ENCODE peak calls at places on chromosomes 1 and 21, in four cellular contexts. A is K562, F is SK-N-SH, C is HepG2. D is an unnamed sample.
A peak's percentile ranks its signal among the peaks of the same experiment; 100 is the strongest.

GRCh38 chr1:190102757-190103326 is 374.8 kb downstream of the BRINP3 start:
- DNase-seq in A (no peak), F (no peak), C (peak; percentile 5), D (no peak)

GRCh38 chr1:186374313-186375151 is 521 bp downstream of the TPR start:
- DNase-seq in A (peak; percentile 76), F (peak; percentile 31), C (peak; percentile 54), D (peak; percentile 19)

GRCh38 chr21:33135925-33136324 is 66.0 kb downstream of the OLIG1 start:
- DNase-seq in A (no peak), F (no peak), C (no peak), D (no peak)

GRCh38 chr1:11187458-11187857 is 1.7 kb upstream of the ANGPTL7 start:
- DNase-seq in A (no peak), F (no peak), C (no peak), D (no peak)

GRCh38 chr1:42613803-42614131 is 44.5 kb upstream of the PPIH start:
- DNase-seq in A (no peak), F (no peak), C (no peak), D (no peak)

GRCh38 chr1:225923381-225923691 is 714 bp downstream of the PYCR2 start:
- DNase-seq in A (peak; percentile 45), F (no peak), C (peak; percentile 15), D (no peak)

GRCh38 chr1:23282967-23283366 is 61.1 kb downstream of the HNRNPR start:
- DNase-seq in A (no peak), F (no peak), C (no peak), D (no peak)

GRCh38 chr1:214331827-214332423 is 51.0 kb downstream of the SMYD2 start:
- DNase-seq in A (peak; percentile 81), F (peak; percentile 72), C (peak; percentile 26), D (no peak)

GRCh38 chr21:29025328-29025713 is 853 bp downstream of the USP16 start:
- DNase-seq in A (peak; percentile 19), F (no peak), C (no peak), D (no peak)

GRCh38 chr1:14658642-14659041 is 60.2 kb downstream of the KAZN start:
- DNase-seq in A (no peak), F (no peak), C (no peak), D (no peak)

GRCh38 chr1:45306319-45306718 is 20.4 kb upstream of the HPDL start:
- DNase-seq in A (no peak), F (no peak), C (no peak), D (peak; percentile 69)

GRCh38 chr1:203124546-203125317 is 2.8 kb upstream of the ADORA1 start:
- DNase-seq in A (no peak), F (no peak), C (no peak), D (no peak)

GRCh38 chr1:36771678-36772284 is 262.5 kb downstream of the GRIK3 start:
- DNase-seq in A (no peak), F (no peak), C (no peak), D (no peak)

GRCh38 chr1:8338526-8339202 is 20.8 kb downstream of the SLC45A1 start:
- DNase-seq in A (no peak), F (no peak), C (no peak), D (no peak)

GRCh38 chr1:212060632-212061472 is 25.3 kb downstream of the DTL start:
- DNase-seq in A (no peak), F (no peak), C (no peak), D (no peak)

GRCh38 chr1:243409284-243409683 is 153.4 kb downstream of the SDCCAG8 start:
- DNase-seq in A (peak; percentile 17), F (no peak), C (peak; percentile 2), D (no peak)

DNA sequence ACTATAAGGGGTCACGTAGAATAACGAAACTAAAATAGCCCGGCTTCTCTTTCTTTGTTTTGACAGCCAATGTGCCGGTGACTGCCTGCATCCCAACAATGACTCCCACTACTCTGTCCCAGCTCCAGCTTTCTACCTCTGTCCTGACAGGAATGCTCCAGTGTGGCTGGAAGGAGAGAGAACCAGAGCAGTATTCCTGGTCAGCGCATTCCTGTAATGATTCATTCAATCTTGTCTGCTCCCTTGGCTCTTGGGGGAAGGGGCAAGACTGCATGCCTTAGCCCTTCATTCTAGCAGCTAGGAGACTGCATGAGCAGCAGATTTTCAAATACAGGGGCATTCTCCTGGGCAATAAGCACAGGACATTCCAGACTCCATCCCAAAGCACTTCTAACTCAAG is 132.1 kb upstream of the PRMT6 start:
- DNase-seq in A (no peak), F (no peak), C (no peak), D (no peak)
- H3K4me3 ChIP-seq in A (no peak overlapping the region), F (no peak overlapping the region), C (no peak overlapping the region), D (no peak overlapping the region)

GRCh38 chr1:53737648-53738204 is 1.2 kb downstream of the GLIS1 start:
- DNase-seq in A (no peak), F (peak; percentile 63), C (no peak), D (no peak)

GRCh38 chr1:53736290-53736689 is 2.7 kb downstream of the GLIS1 start:
- DNase-seq in A (no peak), F (no peak), C (no peak), D (no peak)

GRCh38 chr1:53739109-53739681 is at the start of gene GLIS1:
- DNase-seq in A (peak; percentile 100), F (peak; percentile 100), C (peak; percentile 69), D (no peak)

GRCh38 chr1:53738205-53739108 is 507 bp downstream of the GLIS1 start:
- DNase-seq in A (no peak), F (peak; percentile 57), C (no peak), D (no peak)

GRCh38 chr1:53740621-53741105 is 1.7 kb upstream of the GLIS1 start:
- DNase-seq in A (no peak), F (no peak), C (peak; percentile 74), D (no peak)
- TF ChIP-seq FOXM1 in A (no peak), F (no peak), C (no peak), D (no peak)

GRCh38 chr1:116486424-116486823 is 84.4 kb downstream of the CD58 start:
- DNase-seq in A (peak; percentile 16), F (no peak), C (no peak), D (no peak)
- H3K4me3 ChIP-seq in A (no peak overlapping the region), F (no peak overlapping the region), C (no peak overlapping the region), D (no peak overlapping the region)

GRCh38 chr1:110608247-110608646 is 2.1 kb upstream of the KCNA2 start:
- DNase-seq in A (no peak), F (no peak), C (no peak), D (no peak)
- TF ChIP-seq FOXM1 in A (no peak), F (no peak), C (no peak), D (no peak)

GRCh38 chr1:27528701-27529637 is 39.0 kb upstream of the WASF2 start:
- DNase-seq in A (peak; percentile 77), F (no peak), C (no peak), D (no peak)

GRCh38 chr1:27527223-27527856 is 37.4 kb upstream of the WASF2 start:
- DNase-seq in A (peak; percentile 90), F (peak; percentile 80), C (no peak), D (no peak)

GRCh38 chr1:27525296-27526271 is 35.6 kb upstream of the WASF2 start:
- DNase-seq in A (peak; percentile 97), F (no peak), C (no peak), D (peak; percentile 53)

GRCh38 chr1:27527857-27528700 is 38.1 kb upstream of the WASF2 start:
- DNase-seq in A (no peak), F (peak; percentile 79), C (no peak), D (no peak)

DNA sequence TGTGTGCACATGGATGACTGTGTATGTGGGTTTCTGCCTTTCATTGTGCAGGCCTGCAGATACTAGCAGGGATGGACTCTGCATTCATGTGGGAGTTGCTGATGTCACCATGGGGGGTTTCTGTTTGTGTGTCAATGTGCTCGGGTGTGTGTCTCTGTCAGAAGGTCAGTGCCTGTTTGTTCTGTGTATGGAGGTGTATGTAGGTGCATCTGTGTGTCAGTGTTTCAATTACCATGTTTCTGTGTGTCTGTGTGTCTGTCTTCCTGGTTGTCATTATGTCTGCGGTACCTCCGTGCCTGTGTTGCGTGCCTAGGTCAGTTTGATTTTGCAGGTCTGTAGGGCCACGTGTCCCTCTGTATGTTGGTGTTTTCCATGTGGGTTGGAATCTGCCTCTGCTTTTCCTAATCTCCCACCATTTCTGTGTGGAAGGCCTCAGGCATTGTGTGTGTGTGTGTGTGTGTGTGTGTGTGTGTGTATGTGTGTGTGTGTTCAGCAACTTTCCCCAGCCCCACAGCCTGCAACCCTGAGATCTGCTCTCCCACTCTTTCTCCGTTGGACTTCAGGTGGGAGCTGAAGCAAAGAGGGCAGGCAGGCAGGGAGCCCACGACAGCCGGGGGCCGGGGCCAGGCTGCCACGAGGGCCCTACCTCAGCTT is 36.7 kb upstream of the WASF2 start:
- DNase-seq in A (peak; percentile 57), F (no peak), C (peak; percentile 54), D (no peak)
- H3K4me3 ChIP-seq in A (peak overlapping the region; percentile 54), F (no peak overlapping the region), C (peak overlapping the region; percentile 79), D (peak overlapping the region; percentile 68)

GRCh38 chr1:156316909-156317308 is 17.8 kb upstream of the VHLL start:
- DNase-seq in A (no peak), F (no peak), C (no peak), D (no peak)

GRCh38 chr1:156320560-156320959 is 17.5 kb downstream of the CCT3 start:
- DNase-seq in A (no peak), F (no peak), C (no peak), D (no peak)

DNA sequence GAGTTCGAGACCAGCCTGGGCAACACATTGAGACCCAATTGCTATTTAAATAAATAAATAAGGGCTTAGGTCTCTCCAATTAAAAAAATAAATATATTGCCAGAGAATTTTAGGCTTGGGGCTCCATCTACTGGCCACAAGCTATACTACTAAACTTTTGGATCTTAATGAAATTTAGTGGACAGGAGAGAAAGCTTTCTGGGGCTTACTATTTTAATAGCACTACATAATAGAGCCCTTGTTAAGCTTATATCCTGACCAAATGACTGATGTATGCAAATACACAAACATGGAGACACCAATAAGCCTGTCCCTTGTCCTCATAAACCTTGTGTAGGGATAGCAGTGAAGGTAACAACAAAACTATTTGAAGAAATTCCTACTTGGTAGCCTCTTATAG is 18.4 kb downstream of the CCT3 start:
- DNase-seq in A (no peak), F (peak; percentile 43), C (peak; percentile 25), D (no peak)
- TF ChIP-seq FOXM1 in A (no peak), F (no peak), C (no peak), D (no peak)

GRCh38 chr1:217090073-217090911 is 367.1 kb upstream of the ESRRG start:
- DNase-seq in A (no peak), F (peak; percentile 51), C (no peak), D (no peak)
- H3K4me3 ChIP-seq in A (no peak overlapping the region), F (peak overlapping the region; percentile 64), C (no peak overlapping the region), D (no peak overlapping the region)

DNA sequence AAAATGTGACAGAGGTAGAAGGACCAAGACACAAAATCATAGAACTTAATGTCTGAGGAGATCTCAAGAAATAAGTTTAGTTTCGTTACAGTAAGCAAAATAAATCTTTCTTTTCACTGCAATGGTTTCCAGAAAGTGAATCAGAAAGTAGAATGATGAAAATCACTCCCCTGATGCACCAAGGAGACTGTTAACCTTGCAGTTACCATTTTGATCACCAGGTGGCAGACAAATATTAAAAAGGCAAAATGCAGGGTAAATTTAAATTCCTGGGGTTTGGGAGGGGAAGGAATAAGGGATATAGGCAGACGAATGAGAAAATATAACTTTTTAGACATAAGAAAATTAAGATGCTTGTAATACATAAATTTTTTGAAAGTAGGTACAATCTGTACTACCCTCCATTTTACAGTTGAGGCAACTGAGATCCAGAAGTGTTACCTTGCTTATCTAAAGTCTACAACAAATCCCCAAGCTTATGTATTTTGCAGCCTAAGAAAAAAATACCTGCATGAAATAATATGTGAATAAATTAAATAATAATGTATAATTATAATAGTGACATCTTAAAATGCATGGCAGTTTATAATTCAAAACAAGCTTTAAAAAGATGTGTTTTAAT is 253.2 kb downstream of the CRB1 start:
- DNase-seq in A (peak; percentile 48), F (peak; percentile 29), C (peak; percentile 23), D (no peak)
- TF ChIP-seq FOXM1 in A (no peak), F (no peak), C (no peak), D (no peak)